ENCODE peak calls at places on chromosome 15, in ten cellular contexts. I is GF-D8; Y is GM23338; X is K562; J is activated CD4-positive, alpha-beta T cell treated with anti-CD3 and anti-CD28 coated beads, Interleukin-2, amount 50 U/mL, for 1 hour; N is ureter; W is T-cell; U is nephron progenitor cell; A is stimulated activated CD4-positive, alpha-beta T cell treated with anti-CD3 and anti-CD28 coated beads, Interleukin-4, amount 100 ng/mL, for 1 hour; O is head of caudate nucleus. B is an unnamed sample.

GRCh38 chr15:100170280-100170654 is 171.5 kb downstream of the ADAMTS17 start:
- DNase-seq in I (no peak), Y (no peak), X (no peak), J (no peak), N (no peak), W (no peak), U (no peak), A (no peak), O (no peak), B (no peak)

GRCh38 chr15:94968133-94968532 is 736.8 kb downstream of the MCTP2 start:
- DNase-seq in I (no peak), Y (no peak), X (no peak), J (no peak), N (no peak), W (no peak), U (no peak), A (no peak), O (no peak), B (no peak)

GRCh38 chr15:71151061-71151460 is 35.8 kb downstream of the THSD4 start:
- DNase-seq in I (no peak), Y (no peak), X (no peak), J (no peak), N (no peak), W (no peak), U (no peak), A (no peak), O (no peak), B (peak)

GRCh38 chr15:71093089-71094024 is 21.9 kb upstream of the THSD4 start:
- DNase-seq in I (no peak), Y (no peak), X (no peak), J (no peak), N (peak), W (no peak), U (no peak), A (no peak), O (no peak), B (no peak)

GRCh38 chr15:38130739-38131498 is 121.7 kb upstream of the SPRED1 start:
- DNase-seq in I (peak), Y (peak), X (no peak), J (no peak), N (peak), W (no peak), U (peak), A (no peak), O (peak), B (peak)

GRCh38 chr15:32718082-32718821 is 448 bp downstream of the GREM1 start:
- DNase-seq in I (no peak), Y (peak), X (no peak), J (no peak), N (no peak), W (no peak), U (peak), A (no peak), O (peak), B (peak)

GRCh38 chr15:44414001-44414400 is 13.4 kb upstream of the CTDSPL2 start:
- DNase-seq in I (no peak), Y (no peak), X (no peak), J (no peak), N (no peak), W (no peak), U (no peak), A (no peak), O (no peak), B (no peak)

GRCh38 chr15:78093242-78094020 is 1.1 kb downstream of the SH2D7 start:
- DNase-seq in I (no peak), Y (no peak), X (no peak), J (no peak), N (no peak), W (no peak), U (no peak), A (no peak), O (peak), B (no peak)

GRCh38 chr15:80026754-80027153 is 32.7 kb upstream of the ZFAND6 start:
- DNase-seq in I (no peak), Y (no peak), X (no peak), J (no peak), N (no peak), W (no peak), U (no peak), A (no peak), O (no peak), B (no peak)

GRCh38 chr15:45331977-45332376 is 46.4 kb downstream of the GATM start:
- DNase-seq in I (no peak), Y (no peak), X (no peak), J (no peak), N (no peak), W (no peak), U (no peak), A (no peak), O (no peak), B (no peak)

GRCh38 chr15:40859206-40859851 is 14.7 kb downstream of the RHOV start:
- DNase-seq in I (peak), Y (peak), X (peak), J (peak), N (peak), W (peak), U (peak), A (peak), O (peak), B (peak)

GRCh38 chr15:60044636-60045273 is 40.6 kb downstream of the FOXB1 start:
- DNase-seq in I (no peak), Y (peak), X (no peak), J (no peak), N (no peak), W (no peak), U (no peak), A (no peak), O (no peak), B (peak)

GRCh38 chr15:69719527-69719926 is 266.9 kb downstream of the RPLP1 start:
- DNase-seq in I (peak), Y (no peak), X (no peak), J (peak), N (no peak), W (peak), U (no peak), A (peak), O (no peak), B (no peak)

GRCh38 chr15:39878401-39878775 is 41.7 kb downstream of the GPR176 start:
- DNase-seq in I (no peak), Y (no peak), X (no peak), J (no peak), N (no peak), W (no peak), U (no peak), A (no peak), O (no peak), B (no peak)

GRCh38 chr15:67138946-67139855 is 73.8 kb downstream of the SMAD3 start:
- DNase-seq in I (no peak), Y (no peak), X (no peak), J (no peak), N (no peak), W (no peak), U (no peak), A (no peak), O (no peak), B (no peak)

GRCh38 chr15:92780816-92781215 is 119.3 kb upstream of the CHD2 start:
- DNase-seq in I (no peak), Y (peak), X (no peak), J (no peak), N (no peak), W (no peak), U (no peak), A (no peak), O (peak), B (peak)

GRCh38 chr15:88998980-88999713 is 86.0 kb upstream of the MFGE8 start:
- DNase-seq in I (no peak), Y (peak), X (peak), J (no peak), N (no peak), W (no peak), U (no peak), A (no peak), O (no peak), B (peak)

GRCh38 chr15:78054971-78055370 is 22.5 kb downstream of the TBC1D2B start:
- DNase-seq in I (no peak), Y (no peak), X (no peak), J (peak), N (no peak), W (no peak), U (no peak), A (no peak), O (no peak), B (no peak)

GRCh38 chr15:93418566-93418965 is 329.6 kb upstream of the RGMA start:
- DNase-seq in I (no peak), Y (no peak), X (no peak), J (no peak), N (no peak), W (no peak), U (no peak), A (no peak), O (no peak), B (peak)

GRCh38 chr15:89490081-89490480 is 6.3 kb downstream of the RHCG start:
- DNase-seq in I (no peak), Y (no peak), X (no peak), J (no peak), N (no peak), W (no peak), U (no peak), A (no peak), O (no peak), B (no peak)

GRCh38 chr15:43218908-43219706 is 1.7 kb downstream of the EPB42 start:
- DNase-seq in I (no peak), Y (peak), X (peak), J (no peak), N (no peak), W (no peak), U (peak), A (no peak), O (no peak), B (peak)

GRCh38 chr15:27219636-27220035 is 248.7 kb downstream of the GABRG3 start:
- DNase-seq in I (no peak), Y (no peak), X (no peak), J (no peak), N (no peak), W (no peak), U (no peak), A (no peak), O (no peak), B (no peak)

GRCh38 chr15:100775581-100776185 is 103.9 kb upstream of the ALDH1A3 start:
- DNase-seq in I (no peak), Y (no peak), X (no peak), J (no peak), N (no peak), W (no peak), U (no peak), A (no peak), O (no peak), B (no peak)

GRCh38 chr15:34248190-34248589 is 23.4 kb downstream of the EMC4 start:
- DNase-seq in I (no peak), Y (no peak), X (no peak), J (no peak), N (no peak), W (no peak), U (no peak), A (no peak), O (no peak), B (no peak)

GRCh38 chr15:99844150-99844549 is 110.9 kb upstream of the LYSMD4 start:
- DNase-seq in I (no peak), Y (no peak), X (no peak), J (no peak), N (no peak), W (no peak), U (no peak), A (no peak), O (no peak), B (no peak)

GRCh38 chr15:92005154-92005553 is 151.6 kb downstream of the SLCO3A1 start:
- DNase-seq in I (no peak), Y (no peak), X (no peak), J (peak), N (no peak), W (no peak), U (no peak), A (no peak), O (no peak), B (peak)

GRCh38 chr15:70451861-70452653 is 311.3 kb downstream of the UACA start:
- DNase-seq in I (peak), Y (peak), X (peak), J (peak), N (no peak), W (peak), U (peak), A (peak), O (no peak), B (peak)

GRCh38 chr15:60649845-60650548 is 171.1 kb upstream of the ICE2 start:
- DNase-seq in I (no peak), Y (peak), X (no peak), J (peak), N (no peak), W (peak), U (no peak), A (peak), O (no peak), B (peak)

GRCh38 chr15:32838820-32839219 is 121.0 kb downstream of the GREM1 start:
- DNase-seq in I (no peak), Y (no peak), X (no peak), J (no peak), N (no peak), W (no peak), U (no peak), A (no peak), O (peak), B (no peak)

GRCh38 chr15:85618956-85619491 is 175.7 kb downstream of the KLHL25 start:
- DNase-seq in I (peak), Y (peak), X (no peak), J (peak), N (peak), W (peak), U (peak), A (peak), O (peak), B (peak)

GRCh38 chr15:30990036-30990435 is 1.4 kb downstream of the MTMR10 start:
- DNase-seq in I (no peak), Y (no peak), X (no peak), J (no peak), N (no peak), W (no peak), U (no peak), A (no peak), O (no peak), B (peak)

GRCh38 chr15:69154684-69155083 is 5.8 kb upstream of the GLCE start:
- DNase-seq in I (no peak), Y (no peak), X (no peak), J (no peak), N (no peak), W (no peak), U (no peak), A (no peak), O (no peak), B (peak)

GRCh38 chr15:43877371-43877770 is 50.6 kb downstream of the WDR76 start:
- DNase-seq in I (no peak), Y (no peak), X (no peak), J (no peak), N (no peak), W (no peak), U (no peak), A (no peak), O (no peak), B (no peak)

GRCh38 chr15:45129651-45130129 is at the start of the genes DUOX1 and DUOXA1:
- DNase-seq in I (no peak), Y (peak), X (no peak), J (peak), N (peak), W (peak), U (peak), A (peak), O (peak), B (peak)

GRCh38 chr15:74869726-74870407 is 3.3 kb downstream of the SCAMP2 start:
- DNase-seq in I (peak), Y (no peak), X (no peak), J (no peak), N (no peak), W (no peak), U (no peak), A (peak), O (peak), B (no peak)

B was measured in mesendoderm.